ENCODE peak calls at places on chromosome 18, in nine cellular contexts. O, Q, X, M, W, P, G, F and C are unnamed samples.

GRCh38 chr18:45365835-45366234 is 249.4 kb upstream of the SLC14A2 start:
- DNase-seq in O (no peak), Q (no peak), X (no peak), M (no peak), W (no peak), P (no peak), G (no peak), F (no peak), C (no peak)

GRCh38 chr18:3248670-3249359 is 1.2 kb downstream of the MYL12A start:
- DNase-seq in O (peak), Q (peak), X (peak), M (no peak), W (no peak), P (no peak), G (peak), F (no peak), C (no peak)

GRCh38 chr18:79528846-79529245 is 133.1 kb downstream of the NFATC1 start:
- DNase-seq in O (peak), Q (peak), X (peak), M (peak), W (peak), P (peak), G (peak), F (peak), C (no peak)

GRCh38 chr18:22286576-22286975 is 117.2 kb downstream of the GATA6 start:
- DNase-seq in O (no peak), Q (peak), X (no peak), M (no peak), W (no peak), P (no peak), G (peak), F (no peak), C (no peak)

GRCh38 chr18:75219684-75220083 is 9.1 kb downstream of the TSHZ1 start:
- DNase-seq in O (no peak), Q (no peak), X (no peak), M (no peak), W (no peak), P (no peak), G (no peak), F (no peak), C (no peak)

GRCh38 chr18:7381307-7381706 is 150.4 kb downstream of the LRRC30 start:
- DNase-seq in O (no peak), Q (no peak), X (no peak), M (no peak), W (no peak), P (no peak), G (no peak), F (peak), C (no peak)

GRCh38 chr18:12304351-12305210 is 3.5 kb upstream of the TUBB6 start:
- DNase-seq in O (no peak), Q (peak), X (no peak), M (no peak), W (no peak), P (no peak), G (no peak), F (peak), C (no peak)

GRCh38 chr18:73235921-73236320 is 368.1 kb upstream of the NETO1 start:
- DNase-seq in O (no peak), Q (peak), X (no peak), M (no peak), W (no peak), P (no peak), G (no peak), F (no peak), C (no peak)

GRCh38 chr18:46324556-46324955 is 220.4 kb downstream of the HAUS1 start:
- DNase-seq in O (peak), Q (peak), X (no peak), M (no peak), W (peak), P (no peak), G (peak), F (no peak), C (no peak)

GRCh38 chr18:55398858-55399257 is 189.1 kb downstream of the TCF4 start:
- DNase-seq in O (peak), Q (no peak), X (no peak), M (no peak), W (no peak), P (no peak), G (peak), F (no peak), C (no peak)

GRCh38 chr18:51032193-51032592 is 2.2 kb downstream of the SMAD4 start:
- DNase-seq in O (no peak), Q (no peak), X (no peak), M (no peak), W (no peak), P (no peak), G (no peak), F (no peak), C (no peak)

GRCh38 chr18:59823611-59824195 is 76.1 kb upstream of the PMAIP1 start:
- DNase-seq in O (peak), Q (peak), X (peak), M (peak), W (peak), P (peak), G (peak), F (peak), C (peak)

GRCh38 chr18:59899298-59900221 is at the start of gene PMAIP1:
- DNase-seq in O (peak), Q (peak), X (peak), M (no peak), W (peak), P (peak), G (peak), F (peak), C (peak)

GRCh38 chr18:58998421-58999203 is 133.9 kb downstream of the ZNF532 start:
- DNase-seq in O (peak), Q (peak), X (no peak), M (no peak), W (no peak), P (no peak), G (peak), F (no peak), C (no peak)

GRCh38 chr18:67695684-67696083 is 179.2 kb upstream of the DSEL start:
- DNase-seq in O (no peak), Q (no peak), X (no peak), M (no peak), W (no peak), P (no peak), G (no peak), F (no peak), C (no peak)

GRCh38 chr18:59024829-59025228 is 114.9 kb upstream of the SEC11C start:
- DNase-seq in O (peak), Q (no peak), X (no peak), M (no peak), W (no peak), P (no peak), G (peak), F (peak), C (no peak)

GRCh38 chr18:70195852-70196434 is 9.5 kb downstream of the RTTN start:
- DNase-seq in O (peak), Q (peak), X (peak), M (peak), W (peak), P (peak), G (peak), F (no peak), C (no peak)
- TF ChIP-seq CTCF in O (peak), Q (peak), X (peak), M (peak), W (peak), P (peak), G (peak), F (peak), C (peak)

DNA sequence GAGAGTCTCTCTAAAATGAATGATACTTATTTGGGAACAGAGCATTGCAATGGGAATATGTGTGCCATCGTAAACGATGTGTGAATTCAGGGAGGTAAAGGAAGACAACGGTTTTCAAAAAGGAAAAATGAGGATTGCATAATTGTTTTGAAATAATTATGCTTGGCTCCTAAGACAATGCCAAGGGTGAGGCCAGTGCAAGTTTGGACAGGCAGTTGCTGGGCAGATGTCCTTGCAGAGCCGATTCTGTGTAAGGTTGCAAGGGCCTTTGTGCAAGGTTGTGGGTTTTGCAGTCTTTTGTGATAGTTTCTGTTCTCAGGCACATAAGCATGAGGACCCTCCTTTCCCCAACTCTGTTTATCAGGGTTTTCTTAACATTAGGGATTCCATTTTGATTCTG is 70.0 kb upstream of the ZNF236 start:
- DNase-seq in O (no peak), Q (peak), X (no peak), M (no peak), W (no peak), P (no peak), G (no peak), F (no peak), C (no peak)
- TF ChIP-seq CTCF in O (no peak), Q (no peak), X (no peak), M (no peak), W (no peak), P (no peak), G (no peak), F (no peak), C (no peak)

DNA sequence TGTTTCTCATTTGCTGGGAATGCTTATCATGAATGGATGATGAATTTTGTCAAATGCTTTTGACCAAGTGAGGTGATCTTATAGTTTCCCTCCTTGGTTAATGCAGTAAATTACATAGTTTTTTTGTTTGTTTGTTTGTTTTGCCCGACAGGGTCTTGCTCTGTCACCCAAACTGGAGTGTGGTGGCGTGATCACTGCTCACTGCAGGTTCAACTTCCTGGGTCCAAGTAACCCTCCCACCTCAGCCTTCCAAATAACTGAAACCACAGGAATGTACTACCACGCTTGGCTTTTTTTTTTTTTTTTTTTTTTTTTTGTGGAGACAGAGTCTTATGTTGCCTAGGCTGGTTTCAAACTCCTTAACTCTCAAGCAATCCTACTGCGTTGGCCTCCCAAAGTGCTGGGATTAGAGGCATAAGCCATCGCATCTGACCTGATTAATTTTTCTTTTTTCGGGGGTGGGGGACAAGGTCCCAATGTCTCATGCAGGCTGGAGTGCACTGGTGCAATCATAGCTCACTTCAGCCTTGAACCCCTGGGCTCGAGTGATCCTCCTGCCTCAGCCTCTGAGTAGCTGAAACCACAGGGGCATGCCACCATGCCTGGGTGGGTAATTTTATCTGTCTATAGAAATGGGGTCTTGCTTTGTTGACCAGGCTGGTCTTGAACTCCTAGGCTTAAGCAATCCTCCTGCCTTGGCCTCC is 48.6 kb downstream of the SMAD2 start:
- DNase-seq in O (peak), Q (peak), X (no peak), M (peak), W (no peak), P (no peak), G (peak), F (no peak), C (no peak)
- TF ChIP-seq CTCF in O (no peak), Q (no peak), X (no peak), M (no peak), W (no peak), P (no peak), G (no peak), F (no peak), C (no peak)

GRCh38 chr18:63889641-63890040 is 2.1 kb downstream of the SERPINB2 start:
- DNase-seq in O (no peak), Q (no peak), X (no peak), M (no peak), W (no peak), P (no peak), G (no peak), F (no peak), C (no peak)

GRCh38 chr18:63892544-63892943 is 5.0 kb downstream of the SERPINB2 start:
- DNase-seq in O (no peak), Q (no peak), X (no peak), M (no peak), W (no peak), P (no peak), G (no peak), F (no peak), C (no peak)

GRCh38 chr18:63890226-63890949 is 2.9 kb downstream of the SERPINB2 start:
- DNase-seq in O (no peak), Q (no peak), X (no peak), M (no peak), W (no peak), P (no peak), G (no peak), F (no peak), C (no peak)

GRCh38 chr18:63888473-63889190 is 1.1 kb downstream of the SERPINB2 start:
- DNase-seq in O (no peak), Q (peak), X (no peak), M (no peak), W (no peak), P (no peak), G (peak), F (no peak), C (no peak)

DNA sequence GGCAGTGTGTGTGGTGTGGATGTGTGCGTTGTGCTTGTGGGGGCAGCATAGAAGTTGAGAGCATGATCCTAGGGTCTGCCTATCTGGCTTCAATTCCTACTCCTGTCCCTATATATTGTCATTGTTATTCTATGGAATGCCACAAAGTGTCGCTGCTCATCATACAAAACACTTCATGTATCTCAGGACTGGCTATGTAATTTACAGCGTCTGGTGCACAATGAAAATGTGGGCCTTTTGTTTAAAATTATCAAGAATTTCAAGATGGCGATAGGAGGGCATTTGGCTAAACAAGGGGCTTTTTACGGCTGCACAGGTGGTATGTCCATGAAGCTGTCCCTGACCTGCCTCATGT is 3.4 kb downstream of the SERPINB2 start:
- DNase-seq in O (no peak), Q (no peak), X (peak), M (no peak), W (no peak), P (no peak), G (no peak), F (no peak), C (no peak)
- TF ChIP-seq CTCF in O (no peak), Q (no peak), X (peak), M (no peak), W (peak), P (no peak), G (no peak), F (no peak), C (no peak)

GRCh38 chr18:35949903-35950627 is 22.4 kb upstream of the RMP24 start:
- DNase-seq in O (peak), Q (peak), X (peak), M (peak), W (peak), P (peak), G (peak), F (no peak), C (peak)

GRCh38 chr18:35948080-35948479 is 24.4 kb upstream of the RMP24 start:
- DNase-seq in O (no peak), Q (no peak), X (no peak), M (no peak), W (no peak), P (no peak), G (no peak), F (no peak), C (no peak)

GRCh38 chr18:35949090-35949489 is 23.4 kb upstream of the RMP24 start:
- DNase-seq in O (no peak), Q (no peak), X (no peak), M (no peak), W (no peak), P (no peak), G (no peak), F (no peak), C (no peak)

GRCh38 chr18:35953688-35954087 is 18.8 kb upstream of the RMP24 start:
- DNase-seq in O (no peak), Q (no peak), X (no peak), M (no peak), W (no peak), P (no peak), G (no peak), F (no peak), C (no peak)

GRCh38 chr18:35950628-35950982 is 21.9 kb upstream of the RMP24 start:
- DNase-seq in O (no peak), Q (no peak), X (no peak), M (no peak), W (no peak), P (no peak), G (no peak), F (no peak), C (no peak)
- TF ChIP-seq CTCF in O (no peak), Q (no peak), X (no peak), M (no peak), W (no peak), P (peak), G (no peak), F (no peak), C (peak)